ENCODE peak calls at places on chromosomes 11 and 22, in five cellular contexts. One of them, this sample, is unnamed.

GRCh38 chr11:84384637-84385227 is 1098.6 kb upstream of the CCDC90B start:
- DNase-seq in adrenal gland: peak; percentile 77
- DNase-seq in WERI-Rb-1: peak; percentile 47
- DNase-seq in fibroblast of pulmonary artery: peak; percentile 71
- DNase-seq in AG09309: peak; percentile 17
- DNase-seq in this sample: peak; percentile 54

GRCh38 chr11:71472357-71472885 is 19.4 kb downstream of the NADSYN1 start:
- DNase-seq in AG09309: no peak
- DNase-seq in fibroblast of pulmonary artery: no peak
- DNase-seq in adrenal gland: no peak
- DNase-seq in WERI-Rb-1: no peak
- DNase-seq in this sample: no peak

GRCh38 chr11:34252651-34253050 is 105.2 kb downstream of the ABTB2 start:
- DNase-seq in fibroblast of pulmonary artery: no peak
- DNase-seq in AG09309: no peak
- DNase-seq in adrenal gland: no peak
- DNase-seq in WERI-Rb-1: no peak
- DNase-seq in this sample: no peak

GRCh38 chr11:66218026-66218425 is 50.4 kb upstream of the RAB1B start:
- DNase-seq in fibroblast of pulmonary artery: no peak
- DNase-seq in WERI-Rb-1: no peak
- DNase-seq in adrenal gland: no peak
- DNase-seq in AG09309: no peak
- DNase-seq in this sample: no peak

GRCh38 chr11:117019871-117020270 is 78.4 kb downstream of the SIK3 start:
- DNase-seq in fibroblast of pulmonary artery: no peak
- DNase-seq in AG09309: no peak
- DNase-seq in WERI-Rb-1: no peak
- DNase-seq in adrenal gland: no peak
- DNase-seq in this sample: no peak

GRCh38 chr11:28759311-28759710 is 651.1 kb downstream of the METTL15 start:
- DNase-seq in WERI-Rb-1: no peak
- DNase-seq in adrenal gland: no peak
- DNase-seq in fibroblast of pulmonary artery: peak; percentile 70
- DNase-seq in AG09309: no peak
- DNase-seq in this sample: peak; percentile 85

GRCh38 chr11:58919561-58919960 is 19.7 kb upstream of the GLYATL1 start:
- DNase-seq in AG09309: no peak
- DNase-seq in WERI-Rb-1: no peak
- DNase-seq in adrenal gland: no peak
- DNase-seq in fibroblast of pulmonary artery: no peak
- DNase-seq in this sample: no peak

GRCh38 chr11:60777572-60777971 is 7.6 kb upstream of the MS4A10 start:
- DNase-seq in fibroblast of pulmonary artery: peak; percentile 95
- DNase-seq in AG09309: peak; percentile 48
- DNase-seq in WERI-Rb-1: no peak
- DNase-seq in adrenal gland: peak; percentile 17
- DNase-seq in this sample: peak; percentile 73

GRCh38 chr11:59178401-59178800 is 6.5 kb downstream of the DTX4 start:
- DNase-seq in AG09309: no peak
- DNase-seq in fibroblast of pulmonary artery: no peak
- DNase-seq in WERI-Rb-1: no peak
- DNase-seq in adrenal gland: no peak
- DNase-seq in this sample: no peak

GRCh38 chr11:35241531-35241930 is 102.6 kb downstream of the CD44 start:
- DNase-seq in fibroblast of pulmonary artery: no peak
- DNase-seq in AG09309: no peak
- DNase-seq in adrenal gland: no peak
- DNase-seq in WERI-Rb-1: no peak
- DNase-seq in this sample: no peak

GRCh38 chr22:33299245-33299956 is 241.2 kb upstream of the SYN3 start:
- DNase-seq in WERI-Rb-1: peak; percentile 12
- DNase-seq in AG09309: no peak
- DNase-seq in adrenal gland: no peak
- DNase-seq in fibroblast of pulmonary artery: no peak
- DNase-seq in this sample: peak; percentile 12

GRCh38 chr11:13868710-13869403 is 93.7 kb upstream of the SPON1 start:
- DNase-seq in adrenal gland: no peak
- DNase-seq in WERI-Rb-1: no peak
- DNase-seq in fibroblast of pulmonary artery: no peak
- DNase-seq in AG09309: no peak
- DNase-seq in this sample: peak; percentile 69

GRCh38 chr11:78798567-78799170 is 224.0 kb upstream of the NARS2 start:
- DNase-seq in fibroblast of pulmonary artery: peak; percentile 70
- DNase-seq in WERI-Rb-1: peak; percentile 73
- DNase-seq in adrenal gland: peak; percentile 77
- DNase-seq in AG09309: no peak
- DNase-seq in this sample: peak; percentile 40

GRCh38 chr11:12914401-12914912 is 94.7 kb upstream of the RASSF10 start:
- DNase-seq in AG09309: peak; percentile 31
- DNase-seq in fibroblast of pulmonary artery: peak; percentile 28
- DNase-seq in adrenal gland: no peak
- DNase-seq in WERI-Rb-1: peak; percentile 31
- DNase-seq in this sample: no peak

GRCh38 chr22:45124176-45124857 is 39.4 kb upstream of the NUP50 start:
- DNase-seq in adrenal gland: no peak
- DNase-seq in AG09309: no peak
- DNase-seq in fibroblast of pulmonary artery: no peak
- DNase-seq in WERI-Rb-1: peak; percentile 19
- DNase-seq in this sample: no peak

GRCh38 chr11:119720311-119720710 is 8.7 kb downstream of the NECTIN1 start:
- DNase-seq in fibroblast of pulmonary artery: no peak
- DNase-seq in WERI-Rb-1: no peak
- DNase-seq in AG09309: no peak
- DNase-seq in adrenal gland: no peak
- DNase-seq in this sample: no peak

GRCh38 chr11:4531666-4532065 is 13.3 kb upstream of the OR52M1 start:
- DNase-seq in fibroblast of pulmonary artery: no peak
- DNase-seq in WERI-Rb-1: peak; percentile 32
- DNase-seq in AG09309: no peak
- DNase-seq in adrenal gland: no peak
- DNase-seq in this sample: no peak

GRCh38 chr22:35186492-35186891 is 70.8 kb upstream of the HMGXB4 start:
- DNase-seq in WERI-Rb-1: no peak
- DNase-seq in AG09309: no peak
- DNase-seq in fibroblast of pulmonary artery: no peak
- DNase-seq in adrenal gland: no peak
- DNase-seq in this sample: no peak

GRCh38 chr11:86636275-86636674 is 36.1 kb downstream of the ME3 start:
- DNase-seq in WERI-Rb-1: no peak
- DNase-seq in fibroblast of pulmonary artery: no peak
- DNase-seq in AG09309: no peak
- DNase-seq in adrenal gland: no peak
- DNase-seq in this sample: no peak

GRCh38 chr22:45649809-45650208 is 21.8 kb upstream of the ATXN10 start:
- DNase-seq in fibroblast of pulmonary artery: no peak
- DNase-seq in AG09309: no peak
- DNase-seq in adrenal gland: no peak
- DNase-seq in WERI-Rb-1: no peak
- DNase-seq in this sample: no peak

GRCh38 chr22:39208013-39208680 is 36.6 kb downstream of the PDGFB start:
- DNase-seq in WERI-Rb-1: no peak
- DNase-seq in fibroblast of pulmonary artery: no peak
- DNase-seq in AG09309: no peak
- DNase-seq in adrenal gland: no peak
- DNase-seq in this sample: no peak

GRCh38 chr11:46381046-46381835 is at the start of gene MDK:
- DNase-seq in WERI-Rb-1: peak; percentile 43
- DNase-seq in AG09309: no peak
- DNase-seq in fibroblast of pulmonary artery: no peak
- DNase-seq in adrenal gland: no peak
- DNase-seq in this sample: no peak

GRCh38 chr11:126537492-126537891 is 182.0 kb downstream of the ST3GAL4 start:
- DNase-seq in WERI-Rb-1: no peak
- DNase-seq in adrenal gland: no peak
- DNase-seq in AG09309: no peak
- DNase-seq in fibroblast of pulmonary artery: no peak
- DNase-seq in this sample: no peak

GRCh38 chr11:37812281-37812880 is 1214.3 kb upstream of the RAG2 start:
- DNase-seq in fibroblast of pulmonary artery: no peak
- DNase-seq in WERI-Rb-1: no peak
- DNase-seq in adrenal gland: no peak
- DNase-seq in AG09309: no peak
- DNase-seq in this sample: no peak

GRCh38 chr11:2881076-2881973 is 4.2 kb downstream of the CDKN1C start:
- DNase-seq in fibroblast of pulmonary artery: no peak
- DNase-seq in adrenal gland: no peak
- DNase-seq in AG09309: no peak
- DNase-seq in WERI-Rb-1: no peak
- DNase-seq in this sample: no peak

GRCh38 chr11:45021692-45022130 is 71.0 kb upstream of the TP53I11 start:
- DNase-seq in WERI-Rb-1: peak; percentile 52
- DNase-seq in AG09309: peak; percentile 16
- DNase-seq in fibroblast of pulmonary artery: peak; percentile 64
- DNase-seq in adrenal gland: peak; percentile 43
- DNase-seq in this sample: no peak

GRCh38 chr11:2847511-2847910 is 38.1 kb downstream of the CDKN1C start:
- DNase-seq in WERI-Rb-1: no peak
- DNase-seq in fibroblast of pulmonary artery: no peak
- DNase-seq in adrenal gland: no peak
- DNase-seq in AG09309: no peak
- DNase-seq in this sample: no peak

GRCh38 chr22:19970031-19970478 is 28.4 kb upstream of the TXNRD2 start:
- DNase-seq in adrenal gland: peak; percentile 75
- DNase-seq in AG09309: no peak
- DNase-seq in fibroblast of pulmonary artery: no peak
- DNase-seq in WERI-Rb-1: no peak
- DNase-seq in this sample: no peak

GRCh38 chr11:8784936-8785335 is 102.3 kb downstream of the RPL27A start:
- DNase-seq in WERI-Rb-1: no peak
- DNase-seq in fibroblast of pulmonary artery: no peak
- DNase-seq in AG09309: no peak
- DNase-seq in adrenal gland: no peak
- DNase-seq in this sample: no peak

GRCh38 chr11:73950869-73951710 is at the start of gene DNAJB13:
- DNase-seq in AG09309: no peak
- DNase-seq in fibroblast of pulmonary artery: peak; percentile 58
- DNase-seq in adrenal gland: peak; percentile 66
- DNase-seq in WERI-Rb-1: peak; percentile 48
- DNase-seq in this sample: peak; percentile 73

GRCh38 chr11:69642913-69643632 is 2.1 kb downstream of the CCND1 start:
- DNase-seq in fibroblast of pulmonary artery: peak; percentile 84
- DNase-seq in adrenal gland: peak; percentile 85
- DNase-seq in AG09309: no peak
- DNase-seq in WERI-Rb-1: peak; percentile 60
- DNase-seq in this sample: peak; percentile 42

GRCh38 chr22:30383061-30383460 is 4.2 kb downstream of the RNF215 start:
- DNase-seq in adrenal gland: no peak
- DNase-seq in fibroblast of pulmonary artery: no peak
- DNase-seq in WERI-Rb-1: no peak
- DNase-seq in AG09309: no peak
- DNase-seq in this sample: no peak

GRCh38 chr22:29129644-29130201 is 56.9 kb downstream of the KREMEN1 start:
- DNase-seq in fibroblast of pulmonary artery: no peak
- DNase-seq in adrenal gland: no peak
- DNase-seq in WERI-Rb-1: no peak
- DNase-seq in AG09309: no peak
- DNase-seq in this sample: no peak

DNA sequence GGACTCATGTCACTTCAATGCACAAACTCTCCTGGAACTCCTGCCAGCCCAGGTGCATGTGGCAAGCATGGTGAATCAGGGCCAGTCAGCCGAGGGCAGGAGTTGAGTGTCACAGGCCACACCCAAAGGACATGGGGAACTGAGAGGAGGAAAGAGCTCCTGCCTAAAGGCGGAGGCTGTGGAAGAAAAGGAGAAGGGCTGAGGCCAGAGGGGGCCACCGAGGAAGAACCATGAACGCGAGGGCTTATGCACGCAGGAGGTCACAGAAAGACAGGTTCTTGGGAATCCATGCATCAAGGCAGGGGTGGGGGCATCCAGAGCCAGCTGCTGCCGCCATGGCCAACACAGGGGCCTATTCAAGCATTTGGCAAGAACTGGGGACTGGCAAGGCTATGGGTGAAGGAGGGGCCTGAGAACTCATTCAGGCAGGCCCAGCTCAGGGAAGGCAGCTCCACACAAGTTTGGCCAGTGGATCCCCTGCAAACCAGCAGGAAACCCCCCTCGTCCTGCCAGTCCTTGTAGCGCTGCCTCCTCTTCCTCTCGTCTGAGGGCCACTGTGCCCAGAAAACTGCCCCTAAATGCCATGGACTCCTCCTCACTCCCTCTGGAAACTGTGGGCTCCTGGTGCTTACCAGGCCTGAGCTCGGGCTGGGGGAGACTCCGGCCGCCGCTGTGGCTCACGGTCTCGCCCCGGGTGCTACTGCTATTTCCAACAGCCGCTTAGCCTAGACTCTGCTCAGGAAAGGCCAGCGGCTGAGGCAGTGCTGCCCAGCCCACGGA is 15.4 kb downstream of the PPM1F start:
- DNase-seq in WERI-Rb-1: no peak
- DNase-seq in adrenal gland: peak; percentile 56
- DNase-seq in fibroblast of pulmonary artery: no peak
- DNase-seq in AG09309: no peak
- DNase-seq in this sample: peak; percentile 64
- H3K4me3 ChIP-seq in WERI-Rb-1: no peak overlapping the region
- H3K4me3 ChIP-seq in adrenal gland: no peak overlapping the region
- H3K4me3 ChIP-seq in fibroblast of pulmonary artery: peak overlapping the region; percentile 60
- H3K4me3 ChIP-seq in AG09309: peak overlapping the region; percentile 23
- H3K4me3 ChIP-seq in this sample: no peak overlapping the region

GRCh38 chr11:96246718-96247540 is 96.1 kb downstream of the MAML2 start:
- DNase-seq in fibroblast of pulmonary artery: no peak
- DNase-seq in adrenal gland: no peak
- DNase-seq in AG09309: peak; percentile 66
- DNase-seq in WERI-Rb-1: no peak
- DNase-seq in this sample: peak; percentile 67
- H3K4me3 ChIP-seq in fibroblast of pulmonary artery: no peak overlapping the region
- H3K4me3 ChIP-seq in adrenal gland: no peak overlapping the region
- H3K4me3 ChIP-seq in AG09309: no peak overlapping the region
- H3K4me3 ChIP-seq in WERI-Rb-1: no peak overlapping the region
- H3K4me3 ChIP-seq in this sample: no peak overlapping the region

GRCh38 chr11:105032495-105032894 is 2.4 kb downstream of the CASP1 start:
- DNase-seq in adrenal gland: no peak
- DNase-seq in fibroblast of pulmonary artery: no peak
- DNase-seq in AG09309: no peak
- DNase-seq in WERI-Rb-1: no peak
- DNase-seq in this sample: no peak

GRCh38 chr11:105033781-105034180 is 1.2 kb downstream of the CASP1 start:
- DNase-seq in WERI-Rb-1: no peak
- DNase-seq in AG09309: no peak
- DNase-seq in fibroblast of pulmonary artery: no peak
- DNase-seq in adrenal gland: no peak
- DNase-seq in this sample: no peak

GRCh38 chr11:105033344-105033743 is 1.6 kb downstream of the CASP1 start:
- DNase-seq in fibroblast of pulmonary artery: no peak
- DNase-seq in adrenal gland: no peak
- DNase-seq in WERI-Rb-1: no peak
- DNase-seq in AG09309: no peak
- DNase-seq in this sample: no peak

GRCh38 chr11:105040703-105041102 is 4.4 kb downstream of the CARD16 start:
- DNase-seq in AG09309: no peak
- DNase-seq in WERI-Rb-1: no peak
- DNase-seq in adrenal gland: no peak
- DNase-seq in fibroblast of pulmonary artery: no peak
- DNase-seq in this sample: no peak

GRCh38 chr11:105035262-105035620 is 297 bp upstream of the CASP1 start:
- DNase-seq in adrenal gland: no peak
- DNase-seq in AG09309: no peak
- DNase-seq in fibroblast of pulmonary artery: no peak
- DNase-seq in WERI-Rb-1: no peak
- DNase-seq in this sample: no peak
- H3K4me3 ChIP-seq in adrenal gland: no peak overlapping the region
- H3K4me3 ChIP-seq in AG09309: no peak overlapping the region
- H3K4me3 ChIP-seq in fibroblast of pulmonary artery: peak overlapping the region; percentile 54
- H3K4me3 ChIP-seq in WERI-Rb-1: no peak overlapping the region
- H3K4me3 ChIP-seq in this sample: no peak overlapping the region

GRCh38 chr11:80082386-80082785 is 641.6 kb upstream of the TENM4 start:
- DNase-seq in adrenal gland: no peak
- DNase-seq in AG09309: no peak
- DNase-seq in fibroblast of pulmonary artery: no peak
- DNase-seq in WERI-Rb-1: no peak
- DNase-seq in this sample: no peak
- H3K4me3 ChIP-seq in adrenal gland: no peak overlapping the region
- H3K4me3 ChIP-seq in AG09309: no peak overlapping the region
- H3K4me3 ChIP-seq in fibroblast of pulmonary artery: no peak overlapping the region
- H3K4me3 ChIP-seq in WERI-Rb-1: no peak overlapping the region
- H3K4me3 ChIP-seq in this sample: no peak overlapping the region

This sample was measured in bronchial epithelial cell.